ENCODE peak calls at places on chromosomes 11 and 22, in ten cellular contexts. S, Y, M, P, G, E, T, H, C and Q are unnamed samples.
A peak's percentile ranks its signal among the peaks of the same experiment; 100 is the strongest.

GRCh38 chr11:7657306-7658025 is 15.8 kb downstream of the CYB5R2 start:
- DNase-seq in S (peak; percentile 82), Y (peak; percentile 79), M (peak; percentile 57), P (peak; percentile 61), G (peak; percentile 28), E (peak; percentile 77), T (peak; percentile 10), H (peak; percentile 68), C (peak; percentile 68), Q (no peak)

GRCh38 chr22:50019316-50019715 is 6.8 kb upstream of the IL17REL start:
- DNase-seq in S (no peak), Y (no peak), M (no peak), P (no peak), G (no peak), E (no peak), T (no peak), H (no peak), C (no peak), Q (no peak)

GRCh38 chr11:77449784-77450183 is 24.1 kb downstream of the PAK1 start:
- DNase-seq in S (no peak), Y (no peak), M (no peak), P (no peak), G (no peak), E (no peak), T (no peak), H (no peak), C (no peak), Q (no peak)

GRCh38 chr22:36422287-36423014 is 34.7 kb upstream of the MYH9 start:
- DNase-seq in S (no peak), Y (no peak), M (no peak), P (no peak), G (no peak), E (no peak), T (no peak), H (no peak), C (no peak), Q (no peak)

GRCh38 chr11:62575156-62575555 is 1.5 kb upstream of the EEF1G start:
- DNase-seq in S (no peak), Y (no peak), M (no peak), P (no peak), G (no peak), E (no peak), T (no peak), H (no peak), C (no peak), Q (no peak)

GRCh38 chr11:72780291-72781062 is 13.4 kb downstream of the STARD10 start:
- DNase-seq in S (no peak), Y (no peak), M (no peak), P (peak; percentile 20), G (no peak), E (no peak), T (no peak), H (no peak), C (no peak), Q (no peak)

GRCh38 chr11:34274712-34275398 is 83.0 kb downstream of the ABTB2 start:
- DNase-seq in S (peak; percentile 56), Y (peak; percentile 99), M (no peak), P (peak; percentile 99), G (peak; percentile 92), E (peak; percentile 94), T (peak; percentile 98), H (peak; percentile 98), C (peak; percentile 56), Q (no peak)

GRCh38 chr22:42933783-42934144 is 76.7 kb upstream of the ARFGAP3 start:
- DNase-seq in S (no peak), Y (peak; percentile 80), M (no peak), P (peak; percentile 90), G (no peak), E (peak; percentile 73), T (peak; percentile 97), H (peak; percentile 97), C (no peak), Q (no peak)

DNA sequence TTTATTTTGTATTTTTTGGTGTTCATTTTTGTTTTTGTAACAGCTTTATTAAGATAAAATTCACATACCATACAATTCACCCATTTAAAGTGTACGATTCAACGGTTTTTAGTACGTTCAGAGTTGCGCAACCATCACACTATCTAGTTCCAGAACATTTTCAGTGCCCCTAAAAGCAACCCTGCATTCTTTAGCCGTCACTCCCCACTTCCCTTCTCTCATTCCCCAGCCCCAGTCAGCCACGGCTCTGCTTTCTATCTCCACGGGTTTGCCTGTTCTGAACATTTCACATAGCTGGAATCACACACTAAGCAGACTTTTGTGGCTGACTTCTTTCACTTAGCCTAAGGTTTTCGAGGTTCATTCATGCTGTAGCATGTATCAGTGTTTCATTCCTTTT is 9.6 kb upstream of the KCNQ1OT1 start:
- DNase-seq in S (no peak), Y (no peak), M (no peak), P (no peak), G (no peak), E (no peak), T (no peak), H (peak; percentile 34), C (no peak), Q (no peak)
- H3K27ac ChIP-seq in S (no peak overlapping the region), Y (no peak overlapping the region), M (no peak overlapping the region), P (no peak overlapping the region), G (no peak overlapping the region), E (no peak overlapping the region), T (no peak overlapping the region), H (no peak overlapping the region), C (peak overlapping the region; percentile 32), Q (no peak overlapping the region)

DNA sequence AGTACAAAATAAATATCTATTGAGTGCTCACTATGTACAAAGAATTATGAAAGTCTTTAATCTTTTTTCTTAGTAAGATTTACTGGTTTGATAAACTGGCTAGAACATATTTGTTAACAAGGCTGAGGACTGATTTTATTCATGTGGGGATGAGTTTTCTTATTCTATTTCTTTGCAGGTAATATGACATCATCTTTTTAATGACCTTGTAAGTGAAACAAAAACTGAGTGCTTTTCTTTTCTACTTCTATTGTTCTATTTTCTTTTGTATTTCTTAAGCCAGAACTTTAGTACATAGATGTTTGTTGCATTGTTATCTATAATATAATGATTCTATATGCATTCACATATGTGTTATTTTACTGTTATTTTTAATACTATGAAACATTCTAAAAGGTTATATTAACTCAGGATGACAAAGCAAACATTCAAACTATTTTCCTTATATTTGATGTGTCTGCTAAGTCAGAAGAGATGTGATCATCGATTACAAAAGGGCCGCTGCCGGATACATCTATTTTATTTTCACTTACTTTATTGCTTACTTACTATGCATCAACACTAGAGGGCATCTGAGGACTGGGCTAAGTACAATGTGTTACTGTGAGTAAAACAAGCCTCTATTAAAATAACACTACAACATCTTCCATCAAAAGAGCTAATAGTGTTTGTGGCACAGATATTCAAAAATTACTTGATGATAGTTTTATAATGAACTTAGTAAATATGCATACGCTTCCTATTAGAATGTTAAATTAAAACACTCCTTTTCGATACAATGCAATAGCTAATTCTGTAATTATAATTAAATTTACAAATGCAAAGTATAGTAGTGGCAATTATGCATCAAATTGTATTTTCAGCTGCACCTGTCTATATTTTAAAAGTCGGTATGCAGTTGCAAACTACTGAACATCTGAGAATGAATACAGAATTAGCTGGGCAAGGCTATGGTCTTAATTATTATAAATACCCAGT is 110.8 kb upstream of the ARHGAP42 start:
- DNase-seq in S (peak; percentile 63), Y (peak; percentile 78), M (peak; percentile 30), P (peak; percentile 38), G (peak; percentile 43), E (peak; percentile 52), T (peak; percentile 54), H (peak; percentile 73), C (peak; percentile 16), Q (peak; percentile 30)
- H3K4me2 ChIP-seq in S (no peak overlapping the region), Y (peak overlapping the region; percentile 68), M (no peak overlapping the region), P (peak overlapping the region; percentile 44), G (peak overlapping the region; percentile 5), E (peak overlapping the region; percentile 62), T (no peak overlapping the region), H (no peak overlapping the region), C (no peak overlapping the region), Q (no peak overlapping the region)

GRCh38 chr11:47184711-47185304 is 1.4 kb downstream of the PACSIN3 start:
- DNase-seq in S (no peak), Y (no peak), M (no peak), P (no peak), G (no peak), E (no peak), T (no peak), H (no peak), C (peak; percentile 30), Q (no peak)
- H3K27ac ChIP-seq in S (peak overlapping the region; percentile 72), Y (peak overlapping the region; percentile 81), M (no peak overlapping the region), P (peak overlapping the region; percentile 74), G (peak overlapping the region; percentile 96), E (peak overlapping the region; percentile 84), T (no peak overlapping the region), H (peak overlapping the region; percentile 48), C (peak overlapping the region; percentile 7), Q (no peak overlapping the region)

GRCh38 chr11:80838153-80838552 is 1397.3 kb upstream of the TENM4 start:
- DNase-seq in S (no peak), Y (no peak), M (no peak), P (no peak), G (no peak), E (no peak), T (no peak), H (no peak), C (no peak), Q (no peak)

GRCh38 chr11:80844110-80844509 is 1403.3 kb upstream of the TENM4 start:
- DNase-seq in S (peak; percentile 34), Y (no peak), M (no peak), P (no peak), G (no peak), E (no peak), T (no peak), H (no peak), C (no peak), Q (no peak)

GRCh38 chr11:80837051-80837450 is 1396.2 kb upstream of the TENM4 start:
- DNase-seq in S (no peak), Y (no peak), M (no peak), P (no peak), G (no peak), E (no peak), T (no peak), H (no peak), C (no peak), Q (no peak)

GRCh38 chr11:80843266-80843974 is 1402.6 kb upstream of the TENM4 start:
- DNase-seq in S (no peak), Y (no peak), M (no peak), P (peak; percentile 29), G (no peak), E (no peak), T (no peak), H (no peak), C (no peak), Q (no peak)

DNA sequence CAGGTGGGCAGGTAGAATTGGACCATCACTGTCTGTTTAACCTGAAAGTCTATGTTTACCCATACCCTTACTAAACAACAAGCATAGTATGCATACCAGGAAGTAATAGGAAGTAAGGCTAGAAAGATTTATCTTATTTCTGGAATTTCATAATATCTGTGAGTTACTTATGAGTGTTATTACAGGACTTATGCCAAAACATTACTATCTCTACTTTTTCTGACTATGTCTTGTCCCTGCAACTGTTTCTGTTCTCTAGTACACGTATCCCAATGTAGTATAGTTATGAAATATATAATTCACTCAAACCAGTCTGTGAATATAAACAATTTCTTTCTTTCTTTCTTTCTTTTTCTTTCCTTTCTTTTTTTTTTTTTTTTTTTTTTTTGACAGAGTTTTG is 1400.9 kb upstream of the TENM4 start:
- DNase-seq in S (no peak), Y (peak; percentile 7), M (no peak), P (peak; percentile 17), G (no peak), E (no peak), T (peak; percentile 8), H (no peak), C (no peak), Q (no peak)
- H3K4me2 ChIP-seq in S (no peak overlapping the region), Y (no peak overlapping the region), M (no peak overlapping the region), P (no peak overlapping the region), G (no peak overlapping the region), E (no peak overlapping the region), T (no peak overlapping the region), H (no peak overlapping the region), C (no peak overlapping the region), Q (no peak overlapping the region)